ENCODE peak calls at places on chromosomes 12 and 14, in seven cellular contexts. Q is H4; M is EL; R is cardiac septum; J is Calu3; Z is ACHN; T is stimulated activated CD4-positive, alpha-beta T cell treated with anti-CD3 and anti-CD28 coated beads, TNF-alpha, amount 100 ng/mL, for 4 hours. F is an unnamed sample.

GRCh38 chr14:27025648-27026047 is 427.8 kb upstream of the NOVA1 start:
- DNase-seq in Q (no peak), M (no peak), R (no peak), J (no peak), Z (no peak), T (no peak), F (no peak)

GRCh38 chr14:60222820-60223219 is 26.2 kb upstream of the PPM1A start:
- DNase-seq in Q (no peak), M (no peak), R (peak; percentile 90), J (peak; percentile 72), Z (no peak), T (no peak), F (no peak)

GRCh38 chr12:125773033-125773432 is 707.8 kb downstream of the AACS start:
- DNase-seq in Q (peak; percentile 74), M (no peak), R (no peak), J (peak; percentile 7), Z (peak; percentile 41), T (no peak), F (no peak)

GRCh38 chr14:54653764-54654469 is 87.0 kb downstream of the SAMD4A start:
- DNase-seq in Q (peak; percentile 74), M (peak; percentile 92), R (no peak), J (no peak), Z (peak; percentile 53), T (no peak), F (no peak)

GRCh38 chr12:72053604-72054003 is 115.0 kb downstream of the TPH2 start:
- DNase-seq in Q (no peak), M (peak; percentile 12), R (no peak), J (peak; percentile 15), Z (no peak), T (no peak), F (no peak)

GRCh38 chr12:109994262-109995175 is 1.6 kb downstream of the GIT2 start:
- DNase-seq in Q (no peak), M (no peak), R (no peak), J (no peak), Z (no peak), T (no peak), F (no peak)

GRCh38 chr12:122793685-122794106 is 19.3 kb downstream of the CCDC62 start:
- DNase-seq in Q (peak; percentile 29), M (peak; percentile 54), R (no peak), J (peak; percentile 18), Z (peak; percentile 75), T (no peak), F (peak; percentile 49)

GRCh38 chr12:12704593-12705230 is 8.7 kb upstream of the GPR19 start:
- DNase-seq in Q (peak; percentile 94), M (peak; percentile 91), R (no peak), J (peak; percentile 60), Z (peak; percentile 98), T (no peak), F (no peak)

GRCh38 chr12:1488908-1489381 is 105.4 kb downstream of the FBXL14 start:
- DNase-seq in Q (peak; percentile 80), M (peak; percentile 37), R (no peak), J (no peak), Z (no peak), T (no peak), F (no peak)

GRCh38 chr12:8692573-8692972 is 5.2 kb upstream of the RIMKLB start:
- DNase-seq in Q (peak; percentile 66), M (no peak), R (no peak), J (no peak), Z (no peak), T (no peak), F (no peak)

GRCh38 chr14:80653951-80654350 is 287.6 kb downstream of the CEP128 start:
- DNase-seq in Q (no peak), M (peak; percentile 18), R (no peak), J (no peak), Z (no peak), T (no peak), F (no peak)

GRCh38 chr12:45728625-45729232 is 777 bp upstream of the ARID2 start:
- DNase-seq in Q (peak; percentile 92), M (peak; percentile 97), R (peak; percentile 98), J (peak; percentile 93), Z (peak; percentile 98), T (peak; percentile 96), F (peak; percentile 97)

GRCh38 chr14:60654303-60654925 is 5.1 kb upstream of the SIX1 start:
- DNase-seq in Q (no peak), M (peak; percentile 81), R (no peak), J (no peak), Z (no peak), T (no peak), F (no peak)

GRCh38 chr12:53267309-53268008 is 640 bp upstream of the ESPL1 start:
- DNase-seq in Q (no peak), M (no peak), R (no peak), J (peak; percentile 4), Z (no peak), T (no peak), F (peak; percentile 12)